ENCODE peak calls at places on chromosomes 7 and 10, in ten cellular contexts. T is stimulated activated CD4-positive, alpha-beta T cell treated with anti-CD3 and anti-CD28 coated beads, Interleukin-2, amount 100 ng/mL, for 24 hours; X is epithelial cell of prostate; P is NCI-H1092; Z is lower lobe of right lung; H is fibroblast of pulmonary artery; Q is left colon; A is H54; L is stimulated activated CD8-positive, alpha-beta memory T cell treated with anti-CD3 and anti-CD28 coated beads, Interleukin-7, amount 100 ng/mL, for 24 hours; M is Panc1. I is an unnamed sample.

GRCh38 chr7:35513828-35514227 is 181.1 kb downstream of the HERPUD2 start:
- DNase-seq in T (no peak), X (no peak), P (no peak), Z (no peak), H (no peak), Q (no peak), A (no peak), L (no peak), M (no peak), I (no peak)

GRCh38 chr10:101230185-101230917 is 1.1 kb upstream of the LBX1 start:
- DNase-seq in T (no peak), X (no peak), P (no peak), Z (no peak), H (no peak), Q (peak; percentile 8), A (no peak), L (no peak), M (no peak), I (no peak)

GRCh38 chr10:33015798-33016547 is 57.9 kb upstream of the ITGB1 start:
- DNase-seq in T (no peak), X (no peak), P (no peak), Z (no peak), H (no peak), Q (no peak), A (no peak), L (no peak), M (no peak), I (no peak)

GRCh38 chr7:15885678-15886077 is 199.2 kb upstream of the MEOX2 start:
- DNase-seq in T (no peak), X (no peak), P (no peak), Z (no peak), H (no peak), Q (no peak), A (no peak), L (no peak), M (no peak), I (no peak)

GRCh38 chr10:8095962-8096361 is 41.5 kb downstream of the GATA3 start:
- DNase-seq in T (peak; percentile 18), X (no peak), P (no peak), Z (no peak), H (no peak), Q (no peak), A (no peak), L (no peak), M (no peak), I (peak; percentile 20)

GRCh38 chr7:76424413-76425111 is at the start of gene ZP3:
- DNase-seq in T (no peak), X (no peak), P (no peak), Z (no peak), H (no peak), Q (no peak), A (no peak), L (no peak), M (no peak), I (peak; percentile 60)

GRCh38 chr10:3813267-3813666 is 28.3 kb upstream of the KLF6 start:
- DNase-seq in T (no peak), X (no peak), P (no peak), Z (no peak), H (no peak), Q (no peak), A (no peak), L (no peak), M (no peak), I (no peak)

GRCh38 chr10:100209303-100209702 is 20.1 kb downstream of the CHUK start:
- DNase-seq in T (no peak), X (no peak), P (no peak), Z (no peak), H (peak; percentile 66), Q (no peak), A (no peak), L (no peak), M (no peak), I (no peak)

GRCh38 chr7:92506363-92506762 is 22.0 kb downstream of the PEX1 start:
- DNase-seq in T (no peak), X (no peak), P (no peak), Z (no peak), H (no peak), Q (no peak), A (no peak), L (no peak), M (no peak), I (no peak)

GRCh38 chr7:115297651-115298050 is 375.8 kb downstream of the MDFIC start:
- DNase-seq in T (no peak), X (peak; percentile 77), P (no peak), Z (no peak), H (peak; percentile 67), Q (peak; percentile 10), A (peak; percentile 13), L (no peak), M (peak; percentile 4), I (no peak)

GRCh38 chr10:94097656-94098055 is 103.9 kb downstream of the PLCE1 start:
- DNase-seq in T (no peak), X (no peak), P (no peak), Z (no peak), H (no peak), Q (no peak), A (peak; percentile 50), L (no peak), M (no peak), I (no peak)

GRCh38 chr10:51311232-51311631 is 236.9 kb downstream of the PRKG1 start:
- DNase-seq in T (no peak), X (no peak), P (no peak), Z (no peak), H (peak; percentile 30), Q (no peak), A (no peak), L (no peak), M (no peak), I (no peak)

GRCh38 chr7:128931965-128932861 is 5.5 kb upstream of the IRF5 start:
- DNase-seq in T (no peak), X (no peak), P (no peak), Z (no peak), H (no peak), Q (no peak), A (no peak), L (no peak), M (no peak), I (no peak)

GRCh38 chr7:20438665-20439376 is 108.1 kb downstream of the ITGB8 start:
- DNase-seq in T (no peak), X (no peak), P (no peak), Z (no peak), H (no peak), Q (no peak), A (no peak), L (no peak), M (no peak), I (no peak)

GRCh38 chr10:29239569-29240472 is 49.0 kb upstream of the LYZL1 start:
- DNase-seq in T (no peak), X (no peak), P (peak; percentile 11), Z (no peak), H (peak; percentile 26), Q (no peak), A (peak; percentile 41), L (no peak), M (peak; percentile 15), I (no peak)

GRCh38 chr7:134943785-134944400 is 42.4 kb upstream of the AGBL3 start:
- DNase-seq in T (no peak), X (no peak), P (no peak), Z (no peak), H (peak; percentile 64), Q (no peak), A (no peak), L (no peak), M (peak; percentile 52), I (no peak)

GRCh38 chr10:18455086-18455884 is 196.1 kb downstream of the NSUN6 start:
- DNase-seq in T (no peak), X (no peak), P (no peak), Z (no peak), H (no peak), Q (no peak), A (no peak), L (no peak), M (no peak), I (no peak)

I was measured in activated T-helper 1 cell treated with anti-CD3 and anti-CD28 coated beads, Interleukin-12 subunit alpha, Interleukin-12 subunit beta, Interleukin-2, Interleukin-4 antibody, amounts not matched to agents 30 ng/mL and 10 ng/mL and 1 ng/mL, durations not matched to agents 14 hours and 24 hours and 36 hours.